ENCODE peak calls at places on chromosomes 13 and 19, in nine cellular contexts. T, N, K, J, X, B, I, M and W are unnamed samples.

GRCh38 chr13:23753523-23753922 is 135.7 kb downstream of the MIPEP start:
- DNase-seq in T (no peak), N (no peak), K (no peak), J (no peak), X (no peak), B (peak; percentile 69), I (no peak), M (no peak), W (no peak)

GRCh38 chr19:8877854-8878705 is 45.9 kb downstream of the MBD3L1 start:
- DNase-seq in T (no peak), N (no peak), K (no peak), J (no peak), X (no peak), B (peak; percentile 11), I (no peak), M (no peak), W (no peak)

GRCh38 chr13:45007823-45008222 is 18.5 kb downstream of the GPALPP1 start:
- DNase-seq in T (no peak), N (no peak), K (no peak), J (no peak), X (no peak), B (no peak), I (no peak), M (no peak), W (no peak)

GRCh38 chr13:30615851-30616311 is 1.8 kb upstream of the USPL1 start:
- DNase-seq in T (no peak), N (no peak), K (peak; percentile 28), J (no peak), X (no peak), B (no peak), I (no peak), M (no peak), W (no peak)

GRCh38 chr13:28753208-28753892 is 34.6 kb upstream of the SLC46A3 start:
- DNase-seq in T (no peak), N (peak; percentile 8), K (peak; percentile 62), J (peak; percentile 55), X (no peak), B (peak; percentile 92), I (peak; percentile 21), M (peak; percentile 77), W (peak; percentile 91)

GRCh38 chr19:46648070-46648960 is 12.3 kb upstream of the GNG8 start:
- DNase-seq in T (no peak), N (no peak), K (no peak), J (no peak), X (no peak), B (no peak), I (no peak), M (no peak), W (no peak)

GRCh38 chr13:39776439-39776838 is 121.0 kb downstream of the COG6 start:
- DNase-seq in T (no peak), N (no peak), K (no peak), J (no peak), X (no peak), B (peak; percentile 8), I (no peak), M (peak; percentile 33), W (peak; percentile 43)

GRCh38 chr13:47399599-47399998 is 502.7 kb upstream of the HTR2A start:
- DNase-seq in T (no peak), N (no peak), K (no peak), J (no peak), X (no peak), B (no peak), I (no peak), M (no peak), W (no peak)

GRCh38 chr19:54383330-54383729 is 18.6 kb upstream of the LAIR1 start:
- DNase-seq in T (no peak), N (no peak), K (no peak), J (no peak), X (no peak), B (no peak), I (no peak), M (no peak), W (no peak)

GRCh38 chr19:29271341-29271740 is 58.4 kb upstream of the UQCRFS1 start:
- DNase-seq in T (no peak), N (no peak), K (no peak), J (no peak), X (peak; percentile 56), B (no peak), I (no peak), M (no peak), W (no peak)

GRCh38 chr19:49056101-49056901 is 1.2 kb downstream of the CGB7 start:
- DNase-seq in T (peak; percentile 45), N (no peak), K (peak; percentile 74), J (peak; percentile 65), X (no peak), B (peak; percentile 64), I (peak; percentile 55), M (no peak), W (no peak)
- TF ChIP-seq CTCF in T (peak; percentile 15), N (no peak), K (no peak), J (peak; percentile 14), X (no peak), B (peak; percentile 15), I (peak; percentile 56), M (peak; percentile 52), W (peak; percentile 30)

GRCh38 chr19:3359850-3360493 is 6.4 kb upstream of the NFIC start:
- DNase-seq in T (no peak), N (no peak), K (peak; percentile 32), J (no peak), X (no peak), B (no peak), I (no peak), M (no peak), W (no peak)

GRCh38 chr19:3363841-3364500 is 2.4 kb upstream of the NFIC start:
- DNase-seq in T (no peak), N (no peak), K (no peak), J (no peak), X (no peak), B (no peak), I (no peak), M (no peak), W (no peak)

GRCh38 chr19:3362217-3362907 is 4.0 kb upstream of the NFIC start:
- DNase-seq in T (no peak), N (no peak), K (no peak), J (no peak), X (no peak), B (no peak), I (no peak), M (no peak), W (no peak)

GRCh38 chr19:3360494-3361383 is 5.6 kb upstream of the NFIC start:
- DNase-seq in T (peak; percentile 56), N (no peak), K (peak; percentile 67), J (peak; percentile 74), X (peak; percentile 88), B (no peak), I (peak; percentile 85), M (no peak), W (no peak)

DNA sequence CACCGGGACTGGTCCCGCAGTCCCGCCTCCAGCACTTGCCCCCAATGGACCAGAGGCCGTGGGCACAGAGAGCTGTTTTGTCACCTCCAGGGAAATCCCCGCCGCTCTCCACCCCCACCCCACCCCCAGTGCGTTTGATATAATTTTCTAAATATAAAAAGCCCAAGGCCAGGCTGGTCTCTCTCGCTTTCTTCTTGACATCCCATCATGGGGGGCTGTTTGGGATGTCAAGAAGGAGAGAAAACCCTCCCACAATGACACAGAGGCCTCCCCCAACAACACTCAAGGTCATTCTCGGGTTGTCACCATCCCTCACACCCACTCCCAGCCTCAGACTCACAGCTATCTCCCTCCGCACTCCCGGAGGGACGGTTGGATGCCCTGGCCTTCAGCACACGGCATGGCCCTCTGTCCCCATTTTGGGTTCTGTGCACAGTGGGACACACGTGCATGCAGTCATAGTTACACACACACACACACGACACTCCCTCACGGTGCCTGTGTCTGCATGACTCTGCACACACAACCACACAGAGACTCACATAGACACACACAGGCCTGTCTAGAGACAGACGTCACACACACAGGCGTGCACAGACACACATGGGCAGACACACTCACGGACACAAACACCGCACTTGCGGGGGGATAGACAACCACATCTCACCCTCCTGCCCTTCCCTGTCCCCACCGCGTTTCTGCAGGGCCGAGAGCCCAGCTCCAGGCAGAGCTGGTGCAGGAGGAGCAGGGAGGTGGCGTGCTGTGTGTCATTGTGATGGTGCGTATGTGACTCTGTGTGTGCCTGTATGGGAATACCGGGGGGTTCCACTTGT is 4.8 kb upstream of the NFIC start:
- DNase-seq in T (no peak), N (no peak), K (no peak), J (no peak), X (no peak), B (no peak), I (no peak), M (no peak), W (no peak)
- H3K4me3 ChIP-seq in T (no peak overlapping the region), N (peak overlapping the region; percentile 61), K (no peak overlapping the region), J (peak overlapping the region; percentile 67), X (peak overlapping the region; percentile 84), B (peak overlapping the region; percentile 97), I (peak overlapping the region; percentile 97), M (peak overlapping the region; percentile 81), W (peak overlapping the region; percentile 84)

GRCh38 chr13:114111577-114111976 is 20.8 kb downstream of the RASA3 start:
- DNase-seq in T (no peak), N (no peak), K (no peak), J (peak; percentile 8), X (no peak), B (no peak), I (no peak), M (peak; percentile 68), W (no peak)

GRCh38 chr13:114112231-114112825 is 20.1 kb downstream of the RASA3 start:
- DNase-seq in T (no peak), N (no peak), K (no peak), J (peak; percentile 6), X (no peak), B (no peak), I (no peak), M (no peak), W (no peak)

GRCh38 chr13:114113961-114114360 is 18.5 kb downstream of the RASA3 start:
- DNase-seq in T (no peak), N (no peak), K (peak; percentile 1), J (no peak), X (no peak), B (no peak), I (no peak), M (no peak), W (no peak)

GRCh38 chr13:114115191-114115671 is 17.2 kb downstream of the RASA3 start:
- DNase-seq in T (peak; percentile 27), N (no peak), K (peak; percentile 74), J (peak; percentile 81), X (peak; percentile 79), B (peak; percentile 61), I (no peak), M (no peak), W (no peak)

DNA sequence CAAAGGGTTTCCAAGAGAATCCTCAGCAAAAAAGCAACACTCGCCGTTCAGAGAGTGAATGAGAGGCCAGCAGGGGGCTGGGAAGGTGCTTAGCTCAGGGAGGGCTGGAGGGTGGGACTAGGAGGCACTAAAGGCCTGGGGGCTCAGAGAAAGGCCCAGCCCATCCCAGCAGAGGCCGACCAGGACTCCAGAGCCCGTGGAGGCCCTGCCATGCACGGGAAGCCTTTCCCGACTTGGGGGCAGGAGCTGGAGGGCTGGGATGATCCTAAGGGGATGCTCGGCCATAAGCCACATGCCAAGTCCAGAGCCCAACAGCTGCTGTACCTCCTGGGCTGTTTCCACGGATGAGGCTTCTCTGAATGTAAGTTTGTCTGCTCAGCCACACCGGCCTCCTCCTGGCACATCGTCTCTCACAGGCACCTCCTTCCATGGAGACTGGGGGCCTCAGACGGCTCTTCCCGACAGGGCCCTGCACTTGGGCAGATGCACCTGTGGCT is 19.5 kb downstream of the RASA3 start:
- DNase-seq in T (no peak), N (no peak), K (peak; percentile 0), J (peak; percentile 3), X (no peak), B (no peak), I (no peak), M (no peak), W (no peak)
- TF ChIP-seq CTCF in T (no peak), N (no peak), K (no peak), J (no peak), X (no peak), B (no peak), I (no peak), M (no peak), W (peak; percentile 7)

GRCh38 chr13:113327766-113328391 is 30.8 kb downstream of the LAMP1 start:
- DNase-seq in T (no peak), N (no peak), K (no peak), J (no peak), X (no peak), B (no peak), I (no peak), M (no peak), W (no peak)
- H3K4me3 ChIP-seq in T (no peak overlapping the region), N (no peak overlapping the region), K (no peak overlapping the region), J (no peak overlapping the region), X (no peak overlapping the region), B (no peak overlapping the region), I (no peak overlapping the region), M (no peak overlapping the region), W (no peak overlapping the region)